ENCODE peak calls at places on chromosomes 1 and 21, in eight cellular contexts. X is naive B cell; G is AG20443; H is IMR-90; V is CD8-positive, alpha-beta T cell; Q is EH; W is stimulated activated naive CD4-positive, alpha-beta T cell; I is kidney tubule cell. T is an unnamed sample.

GRCh38 chr1:236438614-236439013 is 44.5 kb downstream of the EDARADD start:
- DNase-seq in X (no peak), H (no peak), I (no peak), G (no peak), W (no peak), Q (no peak), V (no peak), T (no peak)

GRCh38 chr1:94528271-94528670 is 13.3 kb downstream of the F3 start:
- DNase-seq in I (no peak), H (peak; percentile 58), V (no peak), Q (no peak), X (no peak), W (no peak), G (no peak), T (no peak)

GRCh38 chr1:4087530-4088420 is 187.7 kb upstream of the C1orf174 start:
- DNase-seq in X (no peak), W (no peak), V (no peak), H (no peak), I (no peak), G (no peak), Q (no peak), T (no peak)

GRCh38 chr1:29532285-29532684 is 296.0 kb downstream of the PTPRU start:
- DNase-seq in I (no peak), H (no peak), G (no peak), V (no peak), W (no peak), Q (no peak), X (no peak), T (no peak)

GRCh38 chr1:227066999-227067398 is 126.9 kb downstream of the COQ8A start:
- DNase-seq in G (no peak), I (no peak), V (no peak), X (no peak), H (no peak), Q (no peak), W (no peak), T (no peak)

GRCh38 chr1:205576805-205577761 is 54.7 kb downstream of the ELK4 start:
- DNase-seq in W (no peak), V (no peak), I (peak; percentile 39), H (no peak), X (no peak), Q (no peak), G (no peak), T (no peak)

GRCh38 chr1:76640092-76640491 is 227.2 kb upstream of the ST6GALNAC5 start:
- DNase-seq in Q (peak; percentile 1), I (peak; percentile 10), X (no peak), G (peak; percentile 13), H (peak; percentile 11), V (no peak), W (no peak), T (no peak)

GRCh38 chr1:29471487-29472313 is 235.4 kb downstream of the PTPRU start:
- DNase-seq in G (no peak), I (peak; percentile 8), W (no peak), Q (no peak), X (no peak), H (no peak), V (no peak), T (peak; percentile 64)

GRCh38 chr1:125065821-125066180 is 3881.0 kb downstream of the SRGAP2C start:
- DNase-seq in V (no peak), G (no peak), I (no peak), X (no peak), Q (no peak), H (no peak), W (no peak), T (no peak)

GRCh38 chr1:155979525-155980343 is 1.4 kb upstream of the ARHGEF2 start:
- DNase-seq in X (no peak), V (no peak), G (no peak), I (peak; percentile 21), W (no peak), Q (peak; percentile 69), H (no peak), T (no peak)

GRCh38 chr1:109047339-109047738 is 5.4 kb upstream of the WDR47 start:
- DNase-seq in G (no peak), X (no peak), W (no peak), I (no peak), V (no peak), H (no peak), Q (no peak), T (no peak)

GRCh38 chr21:39169906-39170305 is 13.3 kb downstream of the PSMG1 start:
- DNase-seq in H (no peak), I (no peak), Q (no peak), G (no peak), W (no peak), X (no peak), V (no peak), T (no peak)

GRCh38 chr21:34614443-34614692 is 545 bp downstream of the RCAN1 start:
- DNase-seq in H (no peak), G (no peak), I (no peak), W (no peak), V (no peak), X (no peak), Q (no peak), T (no peak)

GRCh38 chr21:41234574-41234973 is 66.6 kb downstream of the BACE2 start:
- DNase-seq in V (no peak), I (no peak), W (no peak), H (no peak), G (no peak), X (no peak), Q (no peak), T (no peak)

GRCh38 chr1:46653405-46653853 is 14.7 kb downstream of the ATPAF1 start:
- DNase-seq in I (no peak), Q (peak; percentile 75), H (peak; percentile 69), G (peak; percentile 24), V (no peak), W (no peak), X (no peak), T (no peak)

GRCh38 chr1:214941061-214941460 is 141.5 kb upstream of the KCNK2 start:
- DNase-seq in G (no peak), W (no peak), Q (no peak), V (no peak), H (no peak), X (no peak), I (no peak), T (no peak)

GRCh38 chr1:196997428-196997827 is 20.1 kb downstream of the CFHR5 start:
- DNase-seq in W (no peak), Q (peak; percentile 48), G (peak; percentile 63), X (no peak), V (no peak), I (no peak), H (peak; percentile 56), T (no peak)

GRCh38 chr21:42973309-42973990 is 912 bp upstream of the PKNOX1 start:
- DNase-seq in H (no peak), I (no peak), X (no peak), W (no peak), Q (no peak), V (peak; percentile 6), G (no peak), T (no peak)

GRCh38 chr1:225509770-225510169 is 81.9 kb upstream of the LBR start:
- DNase-seq in W (no peak), Q (no peak), G (no peak), V (no peak), I (peak; percentile 84), H (peak; percentile 45), X (no peak), T (no peak)

GRCh38 chr21:46115441-46116188 is 17.7 kb downstream of the COL6A2 start:
- DNase-seq in V (no peak), H (no peak), G (no peak), Q (no peak), X (no peak), W (no peak), I (no peak), T (peak; percentile 21)